ENCODE peak calls at places on chromosomes 7 and 10, in nine cellular contexts. J is vagina, Y is breast epithelium, P is right lobe of liver, S is K562, O is IMR-90, W is esophagus muscularis mucosa, T is ovary, D is endothelial cell of umbilical vein. F is an unnamed sample.

GRCh38 chr7:24851791-24852190 is 94.5 kb upstream of the GSDME start:
- DNase-seq in D (peak; percentile 29), W (no peak), J (no peak), P (no peak), S (peak; percentile 22), O (peak; percentile 79), T (no peak), Y (no peak), F (no peak)

GRCh38 chr10:418894-419293 is 270.6 kb downstream of the DIP2C start:
- DNase-seq in D (no peak), O (no peak), J (no peak), T (no peak), Y (no peak), S (no peak), P (no peak), W (no peak), F (no peak)

GRCh38 chr10:36725581-36726520 is 399.5 kb upstream of the ANKRD30A start:
- DNase-seq in S (no peak), T (no peak), P (no peak), W (no peak), J (no peak), O (peak; percentile 88), D (peak; percentile 66), Y (peak; percentile 71), F (peak; percentile 83)

GRCh38 chr7:151968357-151968756 is 12.1 kb downstream of the GALNTL5 start:
- DNase-seq in Y (no peak), O (no peak), T (no peak), W (peak; percentile 92), J (no peak), D (no peak), S (no peak), P (no peak), F (peak; percentile 40)

GRCh38 chr7:129069021-129069420 is 14.1 kb upstream of the TNPO3 start:
- DNase-seq in Y (no peak), W (peak; percentile 34), D (no peak), J (no peak), T (no peak), P (no peak), O (no peak), S (no peak), F (no peak)

GRCh38 chr10:10892290-10892875 is 125.3 kb upstream of the CELF2 start:
- DNase-seq in J (no peak), O (no peak), S (no peak), Y (no peak), W (no peak), P (no peak), D (no peak), T (no peak), F (no peak)

GRCh38 chr10:44935961-44936285 is 23.7 kb upstream of the RASSF4 start:
- DNase-seq in W (no peak), P (no peak), O (no peak), J (no peak), Y (no peak), T (no peak), D (no peak), S (no peak), F (no peak)

GRCh38 chr10:70661623-70662361 is 10.5 kb upstream of the ADAMTS14 start:
- DNase-seq in W (no peak), J (no peak), S (no peak), O (no peak), P (peak; percentile 25), Y (no peak), D (no peak), T (no peak), F (no peak)

GRCh38 chr7:37491919-37492694 is 43.4 kb upstream of the ELMO1 start:
- DNase-seq in J (no peak), W (no peak), S (no peak), T (no peak), P (no peak), O (no peak), Y (no peak), D (no peak), F (no peak)

GRCh38 chr10:118333871-118334270 is 8.3 kb downstream of the FAM204A start:
- DNase-seq in W (no peak), O (no peak), J (no peak), D (no peak), S (no peak), Y (no peak), T (no peak), P (no peak), F (no peak)

GRCh38 chr7:81140206-81140605 is 221.4 kb upstream of the SEMA3C start:
- DNase-seq in J (no peak), D (no peak), Y (no peak), O (no peak), S (no peak), T (no peak), W (no peak), P (no peak), F (no peak)

GRCh38 chr7:4037877-4038276 is 644.2 kb upstream of the FOXK1 start:
- DNase-seq in D (no peak), P (no peak), W (peak; percentile 53), O (no peak), T (no peak), J (peak; percentile 43), S (no peak), Y (no peak), F (no peak)

GRCh38 chr7:91264083-91264923 is at the start of gene FZD1:
- DNase-seq in S (peak; percentile 91), W (peak; percentile 99), T (peak; percentile 96), O (peak; percentile 99), J (no peak), P (peak; percentile 97), D (peak; percentile 98), Y (peak; percentile 95), F (peak; percentile 99)

GRCh38 chr7:20784311-20785210 is 2.1 kb downstream of the SP8 start:
- DNase-seq in W (no peak), D (peak; percentile 21), Y (no peak), P (no peak), J (no peak), S (no peak), O (no peak), T (no peak), F (no peak)

GRCh38 chr7:129803546-129804081 is 149.1 kb downstream of the UBE2H start:
- DNase-seq in W (no peak), J (no peak), P (no peak), T (no peak), D (no peak), O (no peak), S (no peak), Y (no peak), F (no peak)

GRCh38 chr7:44286182-44286617 is 39.2 kb downstream of the CAMK2B start:
- DNase-seq in P (peak; percentile 39), J (no peak), D (no peak), O (no peak), W (no peak), Y (no peak), S (peak; percentile 40), T (peak; percentile 13), F (peak; percentile 1)

GRCh38 chr7:151128144-151128543 is 39.4 kb downstream of the GBX1 start:
- DNase-seq in J (no peak), O (no peak), S (no peak), T (peak; percentile 13), P (no peak), W (no peak), Y (no peak), D (no peak), F (no peak)

GRCh38 chr7:152492952-152493351 is 57.1 kb upstream of the KMT2C start:
- DNase-seq in J (no peak), P (no peak), W (no peak), O (no peak), D (no peak), Y (no peak), T (no peak), S (no peak), F (no peak)

GRCh38 chr7:155665957-155666287 is 21.5 kb downstream of the RBM33 start:
- DNase-seq in T (no peak), D (peak; percentile 66), O (peak; percentile 93), W (no peak), P (no peak), S (no peak), J (no peak), Y (no peak), F (no peak)

GRCh38 chr7:124784879-124785818 is 19.6 kb upstream of the GPR37 start:
- DNase-seq in D (peak; percentile 76), W (no peak), T (no peak), P (peak; percentile 62), O (peak; percentile 73), S (peak; percentile 58), Y (no peak), J (no peak), F (peak; percentile 58)

GRCh38 chr7:101357433-101357832 is 5.2 kb upstream of the COL26A1 start:
- DNase-seq in T (no peak), W (no peak), S (no peak), O (no peak), P (no peak), Y (no peak), D (no peak), J (no peak), F (no peak)

GRCh38 chr7:99099499-99100077 is 44.3 kb downstream of the SMURF1 start:
- DNase-seq in O (no peak), J (no peak), S (no peak), W (no peak), T (no peak), P (no peak), Y (no peak), D (no peak), F (no peak)

GRCh38 chr10:72274730-72275350 is 1.1 kb downstream of the DDIT4 start:
- DNase-seq in T (peak; percentile 82), P (peak; percentile 83), D (peak; percentile 79), S (peak; percentile 66), W (no peak), J (no peak), Y (peak; percentile 65), O (peak; percentile 59), F (peak; percentile 79)
- TF ChIP-seq POLR2A in T (peak; percentile 19), P (no peak), D (peak; percentile 20), S (no peak), W (no peak), J (no peak), Y (no peak), O (no peak), F (no peak)

DNA sequence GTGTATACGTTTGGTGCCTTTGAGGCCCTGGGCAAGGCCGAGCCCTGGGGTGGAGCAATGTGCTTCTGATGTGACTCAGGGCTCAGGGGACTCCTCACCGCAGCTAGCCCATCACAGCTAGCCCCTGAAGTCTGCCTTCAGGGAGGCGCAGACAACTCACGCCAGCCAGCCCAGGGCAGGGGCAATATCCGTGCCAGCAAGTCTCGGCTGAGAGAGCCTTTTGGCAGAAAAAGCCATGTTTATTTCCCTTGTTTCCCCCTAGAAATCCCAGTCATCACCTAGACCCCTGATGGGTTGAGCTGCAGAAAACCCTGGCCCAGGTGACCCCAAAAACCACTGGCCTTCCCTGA is 90.4 kb downstream of the CHST15 start:
- DNase-seq in S (no peak), Y (peak; percentile 13), P (peak; percentile 37), O (no peak), W (no peak), J (no peak), D (no peak), T (no peak), F (no peak)
- H3K36me3 ChIP-seq in S (no peaks in the 10 kb centered on the region), Y (no peaks in the 10 kb centered on the region), P (peaks cover 8% of the 10 kb centered on the region), O (no peaks in the 10 kb centered on the region), W (peaks cover 13% of the 10 kb centered on the region), J (no peaks in the 10 kb centered on the region), D (no peaks in the 10 kb centered on the region), T (no peaks in the 10 kb centered on the region), F (peaks cover 9% of the 10 kb centered on the region)

GRCh38 chr7:94237417-94237816 is 157.3 kb upstream of the COL1A2 start:
- DNase-seq in P (no peak), S (no peak), O (no peak), D (peak; percentile 21), Y (no peak), T (no peak), W (no peak), J (no peak), F (no peak)
- TF ChIP-seq POLR2A in P (no peak), S (no peak), O (no peak), D (no peak), Y (no peak), T (no peak), W (no peak), J (no peak), F (no peak)

GRCh38 chr10:128070721-128071416 is 55.4 kb downstream of the MKI67 start:
- DNase-seq in W (no peak), P (peak; percentile 36), J (no peak), T (no peak), S (no peak), Y (no peak), D (no peak), O (no peak), F (no peak)
- H3K36me3 ChIP-seq in W (peaks cover 72% of the 10 kb centered on the region), P (no peaks in the 10 kb centered on the region), J (no peaks in the 10 kb centered on the region), T (no peaks in the 10 kb centered on the region), S (no peaks in the 10 kb centered on the region), Y (peaks cover 5% of the 10 kb centered on the region), D (peaks cover 20% of the 10 kb centered on the region), O (no peaks in the 10 kb centered on the region), F (no peaks in the 10 kb centered on the region)

F was measured in thyroid gland.